ENCODE peak calls at places on chromosomes 11 and 22, in nine cellular contexts. L is myocyte; Z is KBM-7; I is EH; H is left ventricle myocardium superior; D is fibroblast of lung; B is naive thymus-derived CD8-positive, alpha-beta T cell; E is B cell; W is AG08395. O is an unnamed sample.

GRCh38 chr22:36628561-36629060 is 74.9 kb downstream of the CACNG2 start:
- DNase-seq in Z (no peak), D (no peak), B (no peak), L (no peak), E (no peak), H (no peak), I (no peak), W (no peak), O (no peak)

GRCh38 chr11:112289588-112290461 is 29.2 kb upstream of the PLET1 start:
- DNase-seq in H (peak), Z (peak), I (peak), D (peak), B (peak), L (peak), W (peak), E (peak), O (peak)

GRCh38 chr22:46432164-46433068 is 96.9 kb downstream of the TRMU start:
- DNase-seq in B (peak), Z (no peak), L (peak), H (no peak), I (no peak), E (peak), D (no peak), W (no peak), O (peak)

GRCh38 chr11:67261635-67261941 is 4.7 kb upstream of the GRK2 start:
- DNase-seq in H (no peak), D (no peak), W (no peak), L (no peak), E (no peak), Z (no peak), B (no peak), I (no peak), O (no peak)

GRCh38 chr22:49588739-49589138 is 238.9 kb downstream of the BRD1 start:
- DNase-seq in W (no peak), Z (no peak), B (no peak), H (no peak), I (no peak), D (no peak), E (no peak), L (no peak), O (no peak)

GRCh38 chr11:116502641-116503061 is 270.1 kb downstream of the BUD13 start:
- DNase-seq in W (no peak), I (no peak), B (peak), E (no peak), D (no peak), Z (no peak), L (no peak), H (peak), O (no peak)

GRCh38 chr11:9847636-9848035 is 183.8 kb downstream of the SWAP70 start:
- DNase-seq in L (peak), W (no peak), I (no peak), E (no peak), H (no peak), D (no peak), Z (no peak), B (no peak), O (no peak)

GRCh38 chr11:1008781-1009180 is 27.7 kb downstream of the MUC6 start:
- DNase-seq in B (no peak), H (no peak), L (no peak), W (no peak), E (no peak), I (no peak), Z (no peak), D (no peak), O (no peak)

GRCh38 chr11:1652778-1653540 is 23.4 kb downstream of the KRTAP5-5 start:
- DNase-seq in W (peak), B (peak), Z (peak), L (peak), E (peak), D (peak), I (peak), H (peak), O (no peak)

GRCh38 chr11:69317401-69318092 is 23.6 kb downstream of the MYEOV start:
- DNase-seq in D (peak), Z (no peak), H (no peak), W (peak), I (peak), L (no peak), B (no peak), E (no peak), O (no peak)

GRCh38 chr11:65412271-65413076 is 10.1 kb upstream of the NEAT1 start:
- DNase-seq in B (no peak), L (no peak), H (no peak), W (no peak), D (no peak), Z (no peak), E (no peak), I (no peak), O (no peak)

GRCh38 chr11:121416909-121417567 is 35.1 kb upstream of the SORL1 start:
- DNase-seq in E (no peak), I (peak), D (peak), Z (peak), B (peak), L (peak), H (peak), W (peak), O (peak)

GRCh38 chr11:1336836-1337646 is 27.6 kb upstream of the TOLLIP start:
- DNase-seq in B (peak), L (no peak), I (peak), W (no peak), Z (no peak), E (peak), D (no peak), H (peak), O (no peak)

GRCh38 chr11:2703487-2704141 is 3.8 kb upstream of the KCNQ1OT1 start:
- DNase-seq in I (no peak), H (peak), B (no peak), E (no peak), W (no peak), D (no peak), L (peak), Z (peak), O (peak)

GRCh38 chr11:92329644-92330043 is 105.0 kb downstream of the FAT3 start:
- DNase-seq in W (peak), B (no peak), D (peak), Z (no peak), E (no peak), I (peak), H (no peak), L (no peak), O (no peak)

GRCh38 chr11:72113170-72113808 is 794 bp upstream of the ANAPC15 start:
- DNase-seq in H (no peak), I (peak), L (peak), E (no peak), Z (no peak), B (no peak), W (peak), D (no peak), O (no peak)